ENCODE peak calls at places on chromosomes 3 and 15, in five cellular contexts. B, P, R, S and I are unnamed samples.

GRCh38 chr3:27165348-27165747 is 203.8 kb downstream of the NEK10 start:
- DNase-seq in B (no peak), P (no peak), R (no peak), S (no peak), I (no peak)

GRCh38 chr3:160564949-160565441 is 376 bp downstream of the KPNA4 start:
- DNase-seq in B (no peak), P (no peak), R (peak), S (peak), I (no peak)

GRCh38 chr3:12994357-12994606 is 78.9 kb downstream of the IQSEC1 start:
- DNase-seq in B (no peak), P (peak), R (peak), S (peak), I (no peak)

GRCh38 chr3:106542101-106542769 is 673.4 kb upstream of the CBLB start:
- DNase-seq in B (no peak), P (no peak), R (no peak), S (no peak), I (no peak)

GRCh38 chr15:85531083-85531482 is 150.7 kb downstream of the AKAP13 start:
- DNase-seq in B (no peak), P (no peak), R (no peak), S (no peak), I (no peak)

GRCh38 chr3:194939949-194940770 is 254.5 kb downstream of the FAM43A start:
- DNase-seq in B (no peak), P (no peak), R (no peak), S (no peak), I (no peak)

GRCh38 chr3:81483046-81483445 is 278.4 kb downstream of the GBE1 start:
- DNase-seq in B (no peak), P (no peak), R (no peak), S (no peak), I (no peak)

GRCh38 chr3:188266581-188267274 is 112.8 kb downstream of the LPP start:
- DNase-seq in B (no peak), P (no peak), R (no peak), S (peak), I (no peak)

GRCh38 chr3:32713181-32713580 is 28.2 kb downstream of the CNOT10 start:
- DNase-seq in B (no peak), P (no peak), R (no peak), S (no peak), I (no peak)

GRCh38 chr3:157134620-157135191 is 25.2 kb downstream of the CCNL1 start:
- DNase-seq in B (no peak), P (no peak), R (no peak), S (no peak), I (no peak)

GRCh38 chr3:195063596-195064193 is 207.3 kb downstream of the XXYLT1 start:
- DNase-seq in B (no peak), P (no peak), R (no peak), S (no peak), I (no peak)

GRCh38 chr3:46097691-46098241 is 70.5 kb upstream of the XCR1 start:
- DNase-seq in B (no peak), P (no peak), R (no peak), S (peak), I (no peak)

GRCh38 chr3:102129774-102130608 is 280.7 kb downstream of the NFKBIZ start:
- DNase-seq in B (no peak), P (no peak), R (no peak), S (peak), I (no peak)

GRCh38 chr3:75906555-75907112 is 121.3 kb upstream of the ZNF717 start:
- DNase-seq in B (peak), P (no peak), R (peak), S (peak), I (peak)

GRCh38 chr3:32577621-32578556 is 7.2 kb upstream of the DYNC1LI1 start:
- DNase-seq in B (no peak), P (peak), R (no peak), S (no peak), I (no peak)

GRCh38 chr3:28033059-28033784 is 208.2 kb upstream of the CMC1 start:
- DNase-seq in B (no peak), P (no peak), R (no peak), S (no peak), I (no peak)

GRCh38 chr3:52777127-52777958 is at the start of gene ITIH1:
- DNase-seq in B (no peak), P (no peak), R (peak), S (peak), I (no peak)

GRCh38 chr3:177126015-177126773 is 71.1 kb downstream of the TBL1XR1 start:
- DNase-seq in B (no peak), P (peak), R (no peak), S (no peak), I (no peak)

GRCh38 chr15:49696441-49696840 is 75.6 kb downstream of the DTWD1 start:
- DNase-seq in B (no peak), P (no peak), R (no peak), S (no peak), I (no peak)

GRCh38 chr3:169498336-169498735 is 165.2 kb downstream of the MECOM start:
- DNase-seq in B (no peak), P (no peak), R (no peak), S (no peak), I (no peak)

GRCh38 chr3:47019201-47019600 is 39.7 kb downstream of the NBEAL2 start:
- DNase-seq in B (no peak), P (no peak), R (no peak), S (no peak), I (no peak)

GRCh38 chr3:81651139-81651538 is 110.3 kb downstream of the GBE1 start:
- DNase-seq in B (no peak), P (no peak), R (no peak), S (no peak), I (no peak)

GRCh38 chr15:31273258-31273941 is 53.2 kb upstream of the KLF13 start:
- DNase-seq in B (no peak), P (peak), R (no peak), S (peak), I (no peak)

GRCh38 chr15:61651267-61651666 is 409.0 kb downstream of the VPS13C start:
- DNase-seq in B (no peak), P (no peak), R (no peak), S (no peak), I (no peak)

GRCh38 chr15:88187195-88187594 is 69.3 kb downstream of the NTRK3 start:
- DNase-seq in B (no peak), P (no peak), R (no peak), S (no peak), I (no peak)

GRCh38 chr15:83107841-83108181 is 366 bp downstream of the TM6SF1 start:
- DNase-seq in B (no peak), P (no peak), R (no peak), S (no peak), I (no peak)

GRCh38 chr15:44246521-44247268 is 41.8 kb upstream of the GOLM2 start:
- DNase-seq in B (no peak), P (no peak), R (no peak), S (no peak), I (no peak)

GRCh38 chr3:158679547-158680000 is 7.1 kb upstream of the LXN start:
- DNase-seq in B (no peak), P (no peak), R (no peak), S (no peak), I (no peak)

GRCh38 chr3:44028-44676 is 152.4 kb upstream of the CHL1 start:
- DNase-seq in B (no peak), P (no peak), R (no peak), S (no peak), I (no peak)

GRCh38 chr3:19147905-19148767 is at the start of gene KCNH8:
- DNase-seq in B (peak), P (peak), R (peak), S (no peak), I (peak)

GRCh38 chr3:106006001-106006400 is 137.2 kb upstream of the CBLB start:
- DNase-seq in B (no peak), P (no peak), R (no peak), S (no peak), I (no peak)

GRCh38 chr15:65303687-65304392 is 637 bp upstream of the RNU5B-1 start:
- DNase-seq in B (no peak), P (peak), R (no peak), S (peak), I (peak)

GRCh38 chr3:9915252-9916141 is 1.4 kb upstream of the IL17RC start:
- DNase-seq in B (peak), P (peak), R (peak), S (peak), I (peak)

DNA sequence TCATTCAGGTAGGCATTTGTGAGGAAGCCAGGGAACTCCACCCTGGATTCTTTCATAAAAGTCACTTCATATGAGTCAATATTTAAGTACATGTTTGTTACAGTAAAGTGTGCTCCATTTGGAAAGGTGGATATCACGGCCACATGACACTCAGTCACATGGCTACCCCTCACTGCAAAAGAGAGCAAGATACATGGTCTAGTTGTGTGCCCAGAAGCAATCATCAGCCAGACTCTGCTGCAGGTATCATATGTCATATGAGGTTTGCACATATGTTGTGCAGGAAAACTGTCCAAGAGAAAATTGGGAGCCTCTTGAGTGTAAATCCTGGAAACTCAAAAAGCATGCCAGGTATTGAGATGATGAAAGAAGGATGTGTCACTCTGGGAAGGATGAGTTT is 55.0 kb upstream of the NMNAT3 start:
- DNase-seq in B (no peak), P (no peak), R (no peak), S (no peak), I (no peak)
- TF ChIP-seq CTCF in B (no peak), P (no peak), R (no peak), S (no peak), I (no peak)

GRCh38 chr15:96307856-96308394 is 22.6 kb upstream of the NR2F2 start:
- DNase-seq in B (no peak), P (no peak), R (no peak), S (no peak), I (no peak)

GRCh38 chr15:96303503-96304054 is 26.9 kb upstream of the NR2F2 start:
- DNase-seq in B (no peak), P (no peak), R (no peak), S (no peak), I (no peak)

GRCh38 chr15:96304839-96305238 is 25.7 kb upstream of the NR2F2 start:
- DNase-seq in B (no peak), P (no peak), R (no peak), S (no peak), I (no peak)

GRCh38 chr15:96309143-96309542 is 21.4 kb upstream of the NR2F2 start:
- DNase-seq in B (no peak), P (no peak), R (no peak), S (no peak), I (no peak)

GRCh38 chr15:96306321-96306720 is 24.2 kb upstream of the NR2F2 start:
- DNase-seq in B (no peak), P (no peak), R (no peak), S (no peak), I (no peak)
- TF ChIP-seq CTCF in B (no peak), P (no peak), R (no peak), S (no peak), I (no peak)

GRCh38 chr15:101723874-101724674 is at the start of gene TARS3:
- DNase-seq in B (peak), P (peak), R (peak), S (peak), I (peak)
- TF ChIP-seq CTCF in B (peak), P (no peak), R (peak), S (no peak), I (no peak)

GRCh38 chr15:80991446-80991845 is 1.8 kb upstream of the MESD start:
- DNase-seq in B (no peak), P (peak), R (no peak), S (peak), I (no peak)
- TF ChIP-seq CTCF in B (no peak), P (no peak), R (no peak), S (no peak), I (no peak)

DNA sequence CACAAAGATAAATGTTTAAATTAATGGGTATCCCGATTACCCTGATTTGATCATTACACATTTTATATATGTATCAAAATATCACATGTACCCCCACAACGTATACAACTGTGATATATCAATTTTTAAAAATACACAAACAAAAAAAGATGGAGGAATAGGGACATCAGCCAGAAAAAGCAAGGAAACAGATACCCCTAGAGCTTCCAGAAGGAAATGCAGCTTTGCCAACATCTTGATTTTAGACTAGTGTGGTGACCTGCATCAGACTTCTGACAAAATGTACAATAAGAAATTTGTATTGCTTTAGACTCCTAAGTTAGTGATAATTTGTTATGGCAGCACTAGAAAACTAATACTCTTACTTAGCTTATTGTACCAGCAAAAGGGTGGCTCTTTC is 483.8 kb downstream of the TUSC7 start:
- DNase-seq in B (no peak), P (no peak), R (no peak), S (no peak), I (no peak)
- TF ChIP-seq CTCF in B (peak), P (no peak), R (peak), S (no peak), I (no peak)

GRCh38 chr15:93770788-93771187 is 460.6 kb upstream of the MCTP2 start:
- DNase-seq in B (no peak), P (no peak), R (no peak), S (no peak), I (no peak)
- TF ChIP-seq CTCF in B (no peak), P (no peak), R (no peak), S (no peak), I (no peak)

GRCh38 chr15:74543043-74543422 is 2.0 kb downstream of the ARID3B start:
- DNase-seq in B (no peak), P (no peak), R (no peak), S (no peak), I (no peak)
- TF ChIP-seq CTCF in B (no peak), P (no peak), R (no peak), S (no peak), I (no peak)

DNA sequence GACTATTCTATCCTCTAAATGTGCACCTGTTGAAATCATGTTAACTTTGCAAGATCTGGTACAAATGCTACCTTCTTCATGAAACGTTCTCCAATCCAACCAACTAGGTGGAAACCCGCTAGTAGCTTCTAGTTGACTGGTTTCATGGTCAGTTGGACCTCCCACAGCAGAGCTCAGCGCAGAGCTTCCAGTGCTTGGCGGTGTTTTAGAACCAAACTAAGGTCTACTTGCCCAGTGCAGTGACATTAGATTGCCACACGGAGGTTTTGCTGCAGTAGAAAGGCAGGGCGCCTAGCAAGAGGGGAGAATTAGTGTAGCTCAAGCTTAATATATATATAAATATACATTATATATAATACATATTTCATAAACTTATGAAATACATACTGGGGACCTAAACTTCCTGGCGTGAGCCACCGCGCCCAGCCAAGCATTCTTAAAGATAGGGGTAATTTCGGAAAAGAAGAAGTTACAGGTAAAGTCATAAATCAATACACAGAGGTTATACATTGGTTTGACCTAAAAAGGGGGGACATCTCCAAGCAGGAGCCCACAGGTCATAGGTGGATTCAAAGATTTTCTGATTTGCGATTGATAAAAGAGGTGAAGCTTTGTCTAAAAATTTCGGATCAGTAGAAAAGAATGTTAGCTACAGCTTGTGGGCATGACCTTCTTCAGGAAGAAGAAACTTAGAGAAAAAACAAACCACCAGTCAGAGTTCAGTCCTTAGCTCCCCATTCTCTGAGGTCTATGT is 2.0 kb upstream of the OXSR1 start:
- DNase-seq in B (no peak), P (no peak), R (no peak), S (no peak), I (no peak)
- TF ChIP-seq CTCF in B (peak), P (no peak), R (peak), S (no peak), I (no peak)

GRCh38 chr3:5505997-5506396 is 318.5 kb downstream of the EDEM1 start:
- DNase-seq in B (no peak), P (no peak), R (no peak), S (no peak), I (no peak)
- TF ChIP-seq CTCF in B (no peak), P (no peak), R (no peak), S (no peak), I (no peak)

GRCh38 chr15:98649621-98649995 is 1.3 kb downstream of the IGF1R start:
- DNase-seq in B (peak), P (peak), R (peak), S (peak), I (peak)
- TF ChIP-seq CTCF in B (peak), P (no peak), R (peak), S (peak), I (no peak)